ENCODE peak calls at places on chromosome 12, in nine cellular contexts. L, V, Z, B, E, J, U, K and I are unnamed samples.

GRCh38 chr12:3201741-3202500 is 124.7 kb downstream of the TSPAN9 start:
- DNase-seq in L (no peak), V (no peak), Z (no peak), B (no peak), E (peak; percentile 39), J (no peak), U (no peak), K (no peak), I (no peak)

GRCh38 chr12:46677749-46678148 is 148.0 kb downstream of the SLC38A4 start:
- DNase-seq in L (peak; percentile 53), V (peak; percentile 19), Z (no peak), B (peak; percentile 69), E (no peak), J (peak; percentile 34), U (no peak), K (no peak), I (no peak)

GRCh38 chr12:67765969-67766368 is 117.4 kb downstream of the DYRK2 start:
- DNase-seq in L (no peak), V (no peak), Z (no peak), B (no peak), E (no peak), J (no peak), U (no peak), K (no peak), I (no peak)

GRCh38 chr12:14273911-14274306 is 91.6 kb upstream of the ATF7IP start:
- DNase-seq in L (peak; percentile 33), V (no peak), Z (no peak), B (peak; percentile 87), E (no peak), J (peak; percentile 25), U (no peak), K (no peak), I (no peak)

GRCh38 chr12:54133663-54134375 is 55.0 kb downstream of the SMUG1 start:
- DNase-seq in L (no peak), V (no peak), Z (no peak), B (no peak), E (peak; percentile 30), J (no peak), U (no peak), K (no peak), I (no peak)

GRCh38 chr12:80829767-80830166 is 108.0 kb downstream of the LIN7A start:
- DNase-seq in L (no peak), V (no peak), Z (no peak), B (no peak), E (no peak), J (peak; percentile 17), U (no peak), K (no peak), I (no peak)

GRCh38 chr12:25320123-25321006 is 69.6 kb upstream of the KRAS start:
- DNase-seq in L (no peak), V (no peak), Z (no peak), B (no peak), E (no peak), J (no peak), U (no peak), K (no peak), I (no peak)

GRCh38 chr12:54657048-54657696 is 9.0 kb upstream of the DCD start:
- DNase-seq in L (no peak), V (no peak), Z (no peak), B (peak; percentile 22), E (no peak), J (no peak), U (no peak), K (no peak), I (no peak)

GRCh38 chr12:102539651-102540553 is 59.5 kb upstream of the IGF1 start:
- DNase-seq in L (peak; percentile 85), V (no peak), Z (peak; percentile 30), B (peak; percentile 44), E (peak; percentile 67), J (peak; percentile 85), U (no peak), K (no peak), I (no peak)

GRCh38 chr12:113340061-113340460 is 5.2 kb upstream of the SLC8B1 start:
- DNase-seq in L (peak; percentile 63), V (no peak), Z (no peak), B (no peak), E (no peak), J (no peak), U (no peak), K (no peak), I (no peak)

GRCh38 chr12:109804820-109805761 is 28.1 kb downstream of the TRPV4 start:
- DNase-seq in L (peak; percentile 37), V (peak; percentile 17), Z (peak; percentile 80), B (peak; percentile 55), E (peak; percentile 80), J (peak; percentile 47), U (peak; percentile 84), K (peak; percentile 48), I (peak; percentile 70)

GRCh38 chr12:108696996-108697290 is 34.4 kb downstream of the CORO1C start:
- DNase-seq in L (no peak), V (no peak), Z (no peak), B (no peak), E (no peak), J (no peak), U (no peak), K (no peak), I (no peak)

GRCh38 chr12:115771065-115771464 is 506.4 kb downstream of the MED13L start:
- DNase-seq in L (no peak), V (no peak), Z (no peak), B (peak; percentile 26), E (peak; percentile 40), J (peak; percentile 19), U (no peak), K (no peak), I (no peak)

GRCh38 chr12:27462151-27462694 is 15.7 kb downstream of the SMCO2 start:
- DNase-seq in L (peak; percentile 84), V (no peak), Z (no peak), B (no peak), E (no peak), J (peak; percentile 64), U (no peak), K (no peak), I (no peak)

GRCh38 chr12:62917939-62918338 is 17.0 kb downstream of the PPM1H start:
- DNase-seq in L (no peak), V (no peak), Z (no peak), B (no peak), E (no peak), J (no peak), U (no peak), K (no peak), I (no peak)

GRCh38 chr12:101826766-101827368 is 3.9 kb downstream of the GNPTAB start:
- DNase-seq in L (no peak), V (peak; percentile 27), Z (no peak), B (no peak), E (no peak), J (no peak), U (no peak), K (no peak), I (no peak)

GRCh38 chr12:120833849-120834248 is 70.3 kb downstream of the SPPL3 start:
- DNase-seq in L (no peak), V (no peak), Z (no peak), B (no peak), E (no peak), J (peak; percentile 75), U (no peak), K (no peak), I (no peak)

GRCh38 chr12:78018939-78019338 is 188.2 kb downstream of the NAV3 start:
- DNase-seq in L (no peak), V (peak; percentile 46), Z (no peak), B (peak; percentile 50), E (no peak), J (no peak), U (no peak), K (no peak), I (no peak)

GRCh38 chr12:49875115-49875720 is 28.5 kb downstream of the FAIM2 start:
- DNase-seq in L (no peak), V (no peak), Z (no peak), B (no peak), E (no peak), J (no peak), U (no peak), K (no peak), I (peak; percentile 35)

GRCh38 chr12:18747960-18748359 is 10.0 kb downstream of the CAPZA3 start:
- DNase-seq in L (peak; percentile 83), V (no peak), Z (peak; percentile 30), B (no peak), E (peak; percentile 6), J (peak; percentile 77), U (no peak), K (no peak), I (no peak)

GRCh38 chr12:75658826-75659823 is 147.7 kb upstream of the KRR1 start:
- DNase-seq in L (peak; percentile 91), V (no peak), Z (no peak), B (peak; percentile 61), E (no peak), J (peak; percentile 86), U (no peak), K (no peak), I (no peak)

GRCh38 chr12:14577344-14577743 is 9.7 kb upstream of the PLBD1 start:
- DNase-seq in L (no peak), V (peak; percentile 92), Z (no peak), B (no peak), E (no peak), J (peak; percentile 13), U (no peak), K (no peak), I (no peak)

GRCh38 chr12:122003646-122004611 is 17.8 kb upstream of the BCL7A start:
- DNase-seq in L (no peak), V (no peak), Z (no peak), B (no peak), E (no peak), J (peak; percentile 62), U (peak; percentile 34), K (no peak), I (no peak)

GRCh38 chr12:71710276-71711125 is 24.6 kb downstream of the TMEM19 start:
- DNase-seq in L (peak; percentile 80), V (no peak), Z (peak; percentile 66), B (peak; percentile 95), E (peak; percentile 75), J (peak; percentile 92), U (no peak), K (no peak), I (no peak)

GRCh38 chr12:127820846-127821245 is 446.1 kb upstream of the TMEM132C start:
- DNase-seq in L (no peak), V (no peak), Z (no peak), B (no peak), E (no peak), J (no peak), U (no peak), K (no peak), I (no peak)

GRCh38 chr12:52525661-52526499 is 5.7 kb upstream of the KRT5 start:
- DNase-seq in L (no peak), V (no peak), Z (no peak), B (no peak), E (no peak), J (no peak), U (no peak), K (no peak), I (no peak)

GRCh38 chr12:109597414-109597794 is 23.8 kb downstream of the MVK start:
- DNase-seq in L (no peak), V (no peak), Z (no peak), B (no peak), E (no peak), J (no peak), U (no peak), K (no peak), I (no peak)